ENCODE peak calls at places on chromosomes 6 and 20, in seven cellular contexts. T is CD8-positive, alpha-beta T cell; F is esophagus squamous epithelium; K is CD8-positive, alpha-beta memory T cell; E is psoas muscle; C is GM12878; W is aorta. Z is an unnamed sample.
A peak's percentile ranks its signal among the peaks of the same experiment; 100 is the strongest.

GRCh38 chr6:15207923-15208322 is 37.9 kb upstream of the JARID2 start:
- DNase-seq in T (no peak), F (no peak), K (no peak), E (no peak), C (no peak), W (no peak), Z (peak; percentile 61)

GRCh38 chr6:109793793-109794192 is 102.7 kb downstream of the FIG4 start:
- DNase-seq in T (no peak), F (no peak), K (no peak), E (no peak), C (no peak), W (no peak), Z (no peak)

GRCh38 chr20:1800777-1801176 is 94.4 kb upstream of the SIRPA start:
- DNase-seq in T (no peak), F (no peak), K (no peak), E (no peak), C (no peak), W (no peak), Z (no peak)

GRCh38 chr20:49568491-49569151 is 684 bp upstream of the PTGIS start:
- DNase-seq in T (no peak), F (no peak), K (no peak), E (peak; percentile 41), C (no peak), W (peak; percentile 56), Z (peak; percentile 73)

GRCh38 chr6:68473433-68474210 is 161.5 kb upstream of the ADGRB3 start:
- DNase-seq in T (no peak), F (no peak), K (no peak), E (no peak), C (no peak), W (no peak), Z (no peak)

GRCh38 chr6:133610974-133611373 is 277.9 kb upstream of the TCF21 start:
- DNase-seq in T (no peak), F (no peak), K (no peak), E (no peak), C (no peak), W (no peak), Z (no peak)

GRCh38 chr20:47784599-47785320 is 521 bp downstream of the SULF2 start:
- DNase-seq in T (no peak), F (no peak), K (no peak), E (peak; percentile 36), C (no peak), W (peak; percentile 69), Z (no peak)

GRCh38 chr20:31617432-31618104 is 12.5 kb downstream of the ID1 start:
- DNase-seq in T (no peak), F (no peak), K (no peak), E (no peak), C (no peak), W (no peak), Z (no peak)

GRCh38 chr20:36548704-36549627 is 7.6 kb downstream of the MYL9 start:
- DNase-seq in T (no peak), F (no peak), K (no peak), E (no peak), C (no peak), W (peak; percentile 48), Z (no peak)

GRCh38 chr20:61118429-61119224 is 133.4 kb upstream of the CDH4 start:
- DNase-seq in T (no peak), F (no peak), K (no peak), E (no peak), C (no peak), W (no peak), Z (no peak)

GRCh38 chr20:3515379-3516175 is 44.8 kb downstream of the ATRN start:
- DNase-seq in T (no peak), F (no peak), K (no peak), E (no peak), C (no peak), W (no peak), Z (no peak)

GRCh38 chr6:167713088-167713475 is 113.6 kb upstream of the AFDN start:
- DNase-seq in T (no peak), F (no peak), K (no peak), E (no peak), C (no peak), W (no peak), Z (no peak)

GRCh38 chr6:157488635-157489226 is 107.7 kb downstream of the ZDHHC14 start:
- DNase-seq in T (no peak), F (no peak), K (no peak), E (no peak), C (no peak), W (no peak), Z (no peak)

GRCh38 chr6:5103250-5103649 is 18.1 kb downstream of the PPP1R3G start:
- DNase-seq in T (no peak), F (no peak), K (no peak), E (no peak), C (no peak), W (no peak), Z (no peak)

GRCh38 chr6:44630125-44631028 is 242.9 kb downstream of the CDC5L start:
- DNase-seq in T (peak; percentile 1), F (no peak), K (no peak), E (no peak), C (no peak), W (no peak), Z (no peak)

GRCh38 chr6:43054206-43054943 is 724 bp upstream of the CUL7 start:
- DNase-seq in T (no peak), F (no peak), K (no peak), E (no peak), C (no peak), W (no peak), Z (no peak)

GRCh38 chr6:11381801-11382513 is 149.5 kb upstream of the NEDD9 start:
- DNase-seq in T (peak; percentile 56), F (peak; percentile 19), K (peak; percentile 50), E (no peak), C (peak; percentile 92), W (no peak), Z (no peak)

GRCh38 chr20:59179988-59180387 is 16.4 kb downstream of the ZNF831 start:
- DNase-seq in T (no peak), F (no peak), K (no peak), E (no peak), C (no peak), W (no peak), Z (no peak)

GRCh38 chr6:27280064-27280539 is 32.0 kb downstream of the POM121L2 start:
- DNase-seq in T (no peak), F (no peak), K (no peak), E (no peak), C (no peak), W (no peak), Z (no peak)

GRCh38 chr6:133959667-133960368 is 6.8 kb downstream of the TBPL1 start:
- DNase-seq in T (no peak), F (no peak), K (no peak), E (no peak), C (no peak), W (no peak), Z (no peak)

GRCh38 chr6:144335315-144335861 is 50.3 kb downstream of the UTRN start:
- DNase-seq in T (no peak), F (no peak), K (no peak), E (no peak), C (no peak), W (no peak), Z (no peak)

GRCh38 chr6:14734416-14735340 is 511.2 kb upstream of the JARID2 start:
- DNase-seq in T (peak; percentile 21), F (no peak), K (no peak), E (no peak), C (peak; percentile 88), W (no peak), Z (no peak)

DNA sequence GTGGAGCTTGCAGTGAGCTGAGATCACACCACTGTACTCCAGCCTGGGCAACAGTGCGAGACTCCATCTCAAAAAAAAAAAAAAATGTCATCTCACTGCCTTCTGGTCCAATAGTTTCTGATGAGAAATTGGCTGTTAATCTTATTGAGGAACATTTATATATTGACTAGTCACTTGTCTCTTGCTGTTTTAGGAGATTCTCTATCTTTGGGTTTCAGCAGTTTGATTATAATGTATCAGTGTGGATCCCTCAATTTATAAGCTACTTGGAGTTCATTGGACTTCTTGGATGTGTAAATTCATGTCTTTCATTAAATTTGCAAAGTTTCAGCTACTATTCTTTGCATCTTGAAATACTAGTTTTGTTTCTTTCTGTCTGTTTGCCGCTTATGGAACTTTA is 11.2 kb downstream of the ZGPAT start:
- DNase-seq in T (no peak), F (no peak), K (no peak), E (no peak), C (no peak), W (no peak), Z (no peak)
- H3K9me3 ChIP-seq in T (peaks cover 9% of the 10 kb centered on the region), F (peaks cover 29% of the 10 kb centered on the region), K (no peaks in the 10 kb centered on the region), E (peaks cover 6% of the 10 kb centered on the region), C (peaks cover 33% of the 10 kb centered on the region), W (no peaks in the 10 kb centered on the region), Z (no peaks in the 10 kb centered on the region)

GRCh38 chr20:38645980-38646858 is 44.6 kb downstream of the ARHGAP40 start:
- DNase-seq in T (peak; percentile 91), F (peak; percentile 12), K (peak; percentile 87), E (peak; percentile 69), C (peak; percentile 25), W (peak; percentile 81), Z (peak; percentile 63)
- H3K4me3 ChIP-seq in T (peak overlapping the region; percentile 13), F (no peak overlapping the region), K (peak overlapping the region; percentile 40), E (peak overlapping the region; percentile 39), C (no peak overlapping the region), W (no peak overlapping the region), Z (peak overlapping the region; percentile 20)

DNA sequence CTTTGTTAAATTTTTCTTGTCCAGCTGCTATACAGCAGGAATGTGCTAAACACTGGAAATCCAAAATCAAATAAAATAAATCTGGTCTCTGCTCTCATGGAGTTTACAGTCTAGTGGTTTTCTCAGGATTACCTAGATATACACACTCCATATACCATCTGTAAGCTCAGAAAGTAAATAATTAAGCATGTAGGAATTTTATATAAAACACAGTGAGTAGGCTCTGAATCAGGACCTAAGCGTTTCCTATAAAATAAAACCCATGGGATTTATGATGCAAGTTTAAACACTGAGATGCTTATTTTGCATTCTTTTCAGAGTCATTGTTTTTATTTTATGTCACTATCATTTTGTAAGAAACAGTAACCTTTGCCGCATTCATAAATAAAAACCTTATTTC is 29.7 kb upstream of the UFL1 start:
- DNase-seq in T (no peak), F (no peak), K (no peak), E (no peak), C (no peak), W (no peak), Z (no peak)
- H3K9me3 ChIP-seq in T (peaks cover 11% of the 10 kb centered on the region), F (peaks cover 54% of the 10 kb centered on the region), K (no peaks in the 10 kb centered on the region), E (peaks cover 44% of the 10 kb centered on the region), C (no peaks in the 10 kb centered on the region), W (peaks cover 11% of the 10 kb centered on the region), Z (no peaks in the 10 kb centered on the region)

DNA sequence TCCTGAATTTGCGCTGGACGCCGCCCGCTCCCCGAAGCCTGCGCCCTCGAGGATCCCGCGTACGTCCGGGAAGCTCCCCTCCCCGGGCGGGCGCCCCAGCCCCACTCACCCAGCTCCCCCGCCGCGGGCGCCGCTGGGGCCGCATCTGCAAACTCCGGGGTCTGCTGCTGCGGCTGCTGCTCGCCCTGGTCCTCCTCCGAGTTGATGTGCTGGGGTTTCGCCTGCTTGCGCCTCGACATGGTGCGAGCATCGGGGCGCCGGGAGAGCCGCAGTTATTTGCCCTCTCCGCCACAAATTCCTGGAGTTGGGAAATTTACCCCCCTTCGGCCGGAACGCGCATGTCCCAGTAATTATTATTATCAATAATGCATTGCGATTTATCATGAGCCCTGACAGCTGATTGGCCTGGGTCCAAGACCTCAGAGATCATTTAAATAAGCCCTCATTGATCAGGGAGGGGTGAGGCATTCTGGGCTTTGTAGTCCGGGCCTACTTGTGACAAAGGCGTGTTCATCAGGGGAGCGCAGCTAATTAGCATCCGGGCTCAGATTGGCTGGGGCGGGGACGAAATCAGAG is at the start of gene SALL4:
- DNase-seq in T (no peak), F (no peak), K (no peak), E (no peak), C (no peak), W (no peak), Z (peak; percentile 96)
- H3K4me3 ChIP-seq in T (no peak within 1 kb of the TSS), F (peak within 1 kb of the TSS; percentile 25), K (no peak within 1 kb of the TSS), E (peak within 1 kb of the TSS; percentile 53), C (no peak within 1 kb of the TSS), W (peak within 1 kb of the TSS; percentile 3), Z (peak within 1 kb of the TSS; percentile 87)